ENCODE peak calls at places on chromosomes 2 and 18, in ten cellular contexts. One of them, this sample, is unnamed.

GRCh38 chr18:58354051-58354450 is 274.8 kb downstream of the ALPK2 start:
- DNase-seq in cardiac fibroblast: no peak
- DNase-seq in left lung: no peak
- DNase-seq in small intestine: no peak
- DNase-seq in stimulated activated CD4-positive, alpha-beta T cell treated with anti-CD3 and anti-CD28 coated beads, Interleukin-15, amount 100 ng/mL, for 1 hour: no peak
- DNase-seq in fibroblast of pulmonary artery: no peak
- DNase-seq in epithelial cell of prostate: no peak
- DNase-seq in NB4: no peak
- DNase-seq in GM03348: no peak
- DNase-seq in AG04450: no peak
- DNase-seq in this sample: peak

GRCh38 chr2:62814132-62814531 is 108.6 kb downstream of the EHBP1 start:
- DNase-seq in cardiac fibroblast: peak
- DNase-seq in left lung: no peak
- DNase-seq in small intestine: no peak
- DNase-seq in stimulated activated CD4-positive, alpha-beta T cell treated with anti-CD3 and anti-CD28 coated beads, Interleukin-15, amount 100 ng/mL, for 1 hour: no peak
- DNase-seq in fibroblast of pulmonary artery: peak
- DNase-seq in epithelial cell of prostate: no peak
- DNase-seq in NB4: peak
- DNase-seq in GM03348: peak
- DNase-seq in AG04450: no peak
- DNase-seq in this sample: no peak

GRCh38 chr2:160492401-160493226 is 993 bp downstream of the RBMS1 start:
- DNase-seq in cardiac fibroblast: peak
- DNase-seq in left lung: peak
- DNase-seq in small intestine: peak
- DNase-seq in stimulated activated CD4-positive, alpha-beta T cell treated with anti-CD3 and anti-CD28 coated beads, Interleukin-15, amount 100 ng/mL, for 1 hour: peak
- DNase-seq in fibroblast of pulmonary artery: peak
- DNase-seq in epithelial cell of prostate: no peak
- DNase-seq in NB4: peak
- DNase-seq in GM03348: peak
- DNase-seq in AG04450: no peak
- DNase-seq in this sample: peak

GRCh38 chr18:73669299-73669698 is 478.3 kb downstream of the FBXO15 start:
- DNase-seq in cardiac fibroblast: peak
- DNase-seq in left lung: no peak
- DNase-seq in small intestine: no peak
- DNase-seq in stimulated activated CD4-positive, alpha-beta T cell treated with anti-CD3 and anti-CD28 coated beads, Interleukin-15, amount 100 ng/mL, for 1 hour: no peak
- DNase-seq in fibroblast of pulmonary artery: peak
- DNase-seq in epithelial cell of prostate: no peak
- DNase-seq in NB4: no peak
- DNase-seq in GM03348: peak
- DNase-seq in AG04450: peak
- DNase-seq in this sample: no peak

GRCh38 chr2:35973132-35973736 is 382.3 kb upstream of the CRIM1 start:
- DNase-seq in cardiac fibroblast: peak
- DNase-seq in left lung: no peak
- DNase-seq in small intestine: peak
- DNase-seq in stimulated activated CD4-positive, alpha-beta T cell treated with anti-CD3 and anti-CD28 coated beads, Interleukin-15, amount 100 ng/mL, for 1 hour: no peak
- DNase-seq in fibroblast of pulmonary artery: peak
- DNase-seq in epithelial cell of prostate: no peak
- DNase-seq in NB4: peak
- DNase-seq in GM03348: peak
- DNase-seq in AG04450: no peak
- DNase-seq in this sample: peak

GRCh38 chr2:41709702-41710599 is 337.9 kb upstream of the PKDCC start:
- DNase-seq in cardiac fibroblast: peak
- DNase-seq in left lung: no peak
- DNase-seq in small intestine: no peak
- DNase-seq in stimulated activated CD4-positive, alpha-beta T cell treated with anti-CD3 and anti-CD28 coated beads, Interleukin-15, amount 100 ng/mL, for 1 hour: no peak
- DNase-seq in fibroblast of pulmonary artery: no peak
- DNase-seq in epithelial cell of prostate: peak
- DNase-seq in NB4: no peak
- DNase-seq in GM03348: no peak
- DNase-seq in AG04450: no peak
- DNase-seq in this sample: peak

GRCh38 chr18:79402977-79403722 is 7.4 kb downstream of the NFATC1 start:
- DNase-seq in cardiac fibroblast: peak
- DNase-seq in left lung: no peak
- DNase-seq in small intestine: no peak
- DNase-seq in stimulated activated CD4-positive, alpha-beta T cell treated with anti-CD3 and anti-CD28 coated beads, Interleukin-15, amount 100 ng/mL, for 1 hour: no peak
- DNase-seq in fibroblast of pulmonary artery: peak
- DNase-seq in epithelial cell of prostate: no peak
- DNase-seq in NB4: no peak
- DNase-seq in GM03348: peak
- DNase-seq in AG04450: no peak
- DNase-seq in this sample: peak

GRCh38 chr2:239727182-239727775 is 297.9 kb downstream of the NDUFA10 start:
- DNase-seq in cardiac fibroblast: no peak
- DNase-seq in left lung: peak
- DNase-seq in small intestine: no peak
- DNase-seq in stimulated activated CD4-positive, alpha-beta T cell treated with anti-CD3 and anti-CD28 coated beads, Interleukin-15, amount 100 ng/mL, for 1 hour: no peak
- DNase-seq in fibroblast of pulmonary artery: no peak
- DNase-seq in epithelial cell of prostate: no peak
- DNase-seq in NB4: no peak
- DNase-seq in GM03348: no peak
- DNase-seq in AG04450: no peak
- DNase-seq in this sample: no peak

GRCh38 chr18:12023375-12023774 is 42.1 kb downstream of the IMPA2 start:
- DNase-seq in cardiac fibroblast: no peak
- DNase-seq in left lung: peak
- DNase-seq in small intestine: peak
- DNase-seq in stimulated activated CD4-positive, alpha-beta T cell treated with anti-CD3 and anti-CD28 coated beads, Interleukin-15, amount 100 ng/mL, for 1 hour: no peak
- DNase-seq in fibroblast of pulmonary artery: no peak
- DNase-seq in epithelial cell of prostate: no peak
- DNase-seq in NB4: no peak
- DNase-seq in GM03348: no peak
- DNase-seq in AG04450: no peak
- DNase-seq in this sample: no peak